ENCODE peak calls at places on chromosomes 4 and X, in seven cellular contexts. T is neuronal stem cell, S is H9, P is IMR-90, E is trophoblast cell, H is mesenchymal stem cell, Z is H1. F is an unnamed sample.
A peak's percentile ranks its signal among the peaks of the same experiment; 100 is the strongest.

GRCh38 chrX:109485470-109486340 is 3.8 kb upstream of the GUCY2F start:
- DNase-seq in T (peak; percentile 33), S (peak; percentile 66), P (peak; percentile 66), E (peak; percentile 85), H (peak; percentile 65), Z (no peak), F (peak; percentile 57)

GRCh38 chr4:186227221-186227620 is at the start of gene KLKB1:
- DNase-seq in T (no peak), S (no peak), P (no peak), E (no peak), H (no peak), Z (no peak), F (no peak)

GRCh38 chr4:149836546-149836945 is 20.9 kb upstream of the IQCM start:
- DNase-seq in T (no peak), S (no peak), P (peak; percentile 8), E (peak; percentile 23), H (peak; percentile 16), Z (no peak), F (no peak)

GRCh38 chr4:81429031-81429430 is 42.7 kb downstream of the RASGEF1B start:
- DNase-seq in T (no peak), S (no peak), P (no peak), E (no peak), H (no peak), Z (no peak), F (no peak)

GRCh38 chr4:155960522-155960921 is 6.9 kb upstream of the CTSO start:
- DNase-seq in T (no peak), S (no peak), P (peak; percentile 61), E (no peak), H (no peak), Z (no peak), F (no peak)

GRCh38 chrX:100768679-100769338 is 36.9 kb upstream of the SYTL4 start:
- DNase-seq in T (peak; percentile 67), S (peak; percentile 75), P (peak; percentile 62), E (peak; percentile 88), H (peak; percentile 63), Z (peak; percentile 23), F (peak; percentile 72)

GRCh38 chrX:47645530-47645929 is 4.8 kb downstream of the ELK1 start:
- DNase-seq in T (no peak), S (no peak), P (no peak), E (peak; percentile 70), H (no peak), Z (no peak), F (no peak)

GRCh38 chr4:24991015-24991414 is 39.7 kb downstream of the LGI2 start:
- DNase-seq in T (no peak), S (no peak), P (peak; percentile 36), E (no peak), H (peak; percentile 56), Z (no peak), F (no peak)

GRCh38 chr4:27087306-27088045 is 226.8 kb downstream of the STIM2 start:
- DNase-seq in T (no peak), S (peak; percentile 51), P (no peak), E (peak; percentile 23), H (no peak), Z (no peak), F (peak; percentile 61)

GRCh38 chrX:24799078-24799477 is 105.4 kb downstream of the POLA1 start:
- DNase-seq in T (no peak), S (no peak), P (no peak), E (no peak), H (no peak), Z (no peak), F (no peak)

GRCh38 chr4:101200561-101200960 is 146.8 kb downstream of the PPP3CA start:
- DNase-seq in T (no peak), S (no peak), P (peak; percentile 98), E (peak; percentile 62), H (peak; percentile 96), Z (no peak), F (no peak)

GRCh38 chr4:59217910-59218631 is 1982.1 kb upstream of the ADGRL3 start:
- DNase-seq in T (no peak), S (no peak), P (no peak), E (peak; percentile 60), H (no peak), Z (no peak), F (no peak)

GRCh38 chr4:183721207-183722081 is 62.4 kb downstream of the TRAPPC11 start:
- DNase-seq in T (no peak), S (peak; percentile 84), P (peak; percentile 41), E (peak; percentile 76), H (no peak), Z (peak; percentile 10), F (peak; percentile 44)

GRCh38 chr4:183718876-183719275 is 59.8 kb downstream of the TRAPPC11 start:
- DNase-seq in T (no peak), S (no peak), P (no peak), E (no peak), H (no peak), Z (no peak), F (no peak)

DNA sequence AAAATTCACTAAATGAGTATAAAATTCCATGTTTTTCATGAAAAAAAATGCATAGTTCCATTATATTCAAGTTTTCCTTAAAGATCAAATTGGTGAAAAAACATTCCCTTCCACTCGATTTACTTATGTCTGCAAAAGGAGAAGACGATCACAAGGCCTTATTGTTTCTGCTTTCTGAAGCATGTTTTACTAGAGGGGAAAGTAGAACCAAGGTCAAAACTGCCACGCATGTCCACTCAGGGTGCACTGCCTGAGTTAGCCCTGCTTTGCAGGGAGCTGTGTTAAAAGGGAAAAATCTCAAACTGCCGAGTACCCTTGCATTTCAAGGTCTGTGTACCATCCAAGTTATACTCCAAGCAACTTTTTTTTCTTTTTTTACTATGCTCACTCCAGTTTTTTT is 57.2 kb downstream of the TRAPPC11 start:
- DNase-seq in T (no peak), S (no peak), P (no peak), E (no peak), H (no peak), Z (no peak), F (no peak)
- H3K18ac ChIP-seq in T (no peak overlapping the region), S (no peak overlapping the region), P (no peak overlapping the region), E (no peak overlapping the region), H (no peak overlapping the region), Z (no peak overlapping the region), F (no peak overlapping the region)

DNA sequence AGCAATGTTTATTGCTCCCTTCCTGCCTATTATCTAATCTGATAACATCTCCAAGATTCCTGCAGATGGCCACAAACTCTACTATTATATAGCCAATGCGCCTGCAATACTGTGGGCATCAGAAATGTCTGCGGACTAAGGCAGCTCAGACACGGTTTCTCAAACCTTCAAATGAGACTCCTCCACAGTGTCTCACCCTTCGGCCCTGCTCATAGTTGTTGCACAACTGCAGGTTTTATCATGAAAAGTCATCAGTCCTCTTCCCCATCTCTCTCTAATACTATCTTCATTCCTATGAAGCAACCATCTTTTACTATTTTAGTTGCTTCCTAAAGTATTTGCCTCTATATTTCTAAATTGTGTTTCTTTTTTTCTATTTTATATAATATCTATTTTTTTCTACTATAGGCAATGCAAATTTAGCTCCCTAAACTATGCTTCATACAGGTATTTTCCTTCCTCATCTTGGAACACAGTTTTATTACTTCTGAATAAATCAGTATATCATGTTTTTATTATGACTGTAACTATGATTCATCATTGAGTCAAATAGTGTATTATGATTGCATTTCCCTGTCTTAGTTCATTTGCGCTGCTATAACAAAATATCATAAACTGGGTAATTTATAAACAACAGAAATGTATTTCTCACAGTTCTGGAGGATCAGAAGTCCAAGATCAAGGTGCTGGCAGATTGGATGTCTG is 129.7 kb upstream of the EDNRA start:
- DNase-seq in T (no peak), S (no peak), P (peak; percentile 39), E (peak; percentile 80), H (no peak), Z (no peak), F (no peak)
- H2AK5ac ChIP-seq in T (no peak overlapping the region), S (no peak overlapping the region), P (peak overlapping the region; percentile 64), E (no peak overlapping the region), H (no peak overlapping the region), Z (no peak overlapping the region), F (no peak overlapping the region)

DNA sequence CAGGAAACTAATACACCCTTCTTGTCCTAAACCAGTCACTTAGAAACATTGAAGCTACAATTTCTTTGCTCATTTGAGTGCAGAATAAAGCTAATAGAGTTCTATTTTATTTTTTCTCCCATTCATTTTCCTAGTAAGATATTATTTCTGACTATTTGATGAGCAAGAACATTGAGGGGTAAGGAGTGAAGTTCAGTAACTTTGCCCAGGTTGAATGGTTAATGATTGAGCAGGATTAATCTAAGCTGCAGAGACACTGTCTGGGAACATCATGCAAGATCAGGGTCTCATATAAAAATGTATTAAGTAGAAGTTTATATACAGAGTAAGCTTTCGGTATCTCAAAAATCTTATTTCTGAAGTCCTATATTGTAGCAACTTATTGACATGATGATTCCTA is 102.4 kb upstream of the LIMCH1 start:
- DNase-seq in T (no peak), S (no peak), P (no peak), E (no peak), H (no peak), Z (no peak), F (no peak)
- H3K18ac ChIP-seq in T (no peak overlapping the region), S (no peak overlapping the region), P (no peak overlapping the region), E (no peak overlapping the region), H (no peak overlapping the region), Z (no peak overlapping the region), F (no peak overlapping the region)

GRCh38 chr4:40328383-40328782 is 6.8 kb upstream of the CHRNA9 start:
- DNase-seq in T (no peak), S (no peak), P (no peak), E (no peak), H (no peak), Z (no peak), F (no peak)

GRCh38 chr4:40331092-40331824 is 3.9 kb upstream of the CHRNA9 start:
- DNase-seq in T (no peak), S (no peak), P (no peak), E (no peak), H (no peak), Z (no peak), F (no peak)

GRCh38 chr4:40331937-40332336 is 3.2 kb upstream of the CHRNA9 start:
- DNase-seq in T (no peak), S (no peak), P (no peak), E (no peak), H (no peak), Z (no peak), F (no peak)

GRCh38 chr4:40330536-40330935 is 4.6 kb upstream of the CHRNA9 start:
- DNase-seq in T (no peak), S (no peak), P (no peak), E (no peak), H (no peak), Z (no peak), F (no peak)

GRCh38 chr4:40329805-40330204 is 5.3 kb upstream of the CHRNA9 start:
- DNase-seq in T (no peak), S (no peak), P (no peak), E (no peak), H (no peak), Z (no peak), F (no peak)
- H2AK5ac ChIP-seq in T (no peak overlapping the region), S (no peak overlapping the region), P (no peak overlapping the region), E (no peak overlapping the region), H (no peak overlapping the region), Z (no peak overlapping the region), F (no peak overlapping the region)

F was measured in mesendoderm.